ENCODE peak calls at places on chromosomes 4 and X, in four cellular contexts. D, S, X and Z are unnamed samples.

GRCh38 chr4:1170156-1170804 is 2.1 kb downstream of the SPON2 start:
- DNase-seq in S (no peak), D (no peak), X (no peak), Z (no peak)

GRCh38 chrX:113429011-113429410 is 588.4 kb upstream of the AMOT start:
- DNase-seq in S (no peak), D (no peak), X (no peak), Z (no peak)

GRCh38 chr4:8705161-8706145 is 112.9 kb downstream of the CPZ start:
- DNase-seq in X (peak; percentile 15), S (no peak), D (no peak), Z (no peak)

GRCh38 chrX:131305926-131306325 is 16.8 kb upstream of the IGSF1 start:
- DNase-seq in X (no peak), D (no peak), S (no peak), Z (no peak)

GRCh38 chr4:148007303-148007702 is 275.4 kb downstream of the ARHGAP10 start:
- DNase-seq in X (no peak), S (peak; percentile 24), D (no peak), Z (peak; percentile 85)

GRCh38 chrX:130778773-130779172 is 124.2 kb downstream of the ENOX2 start:
- DNase-seq in D (no peak), S (no peak), X (no peak), Z (no peak)

GRCh38 chr4:186627226-186627865 is 72.0 kb upstream of the MTNR1A start:
- DNase-seq in D (no peak), S (no peak), X (no peak), Z (no peak)

GRCh38 chrX:14698770-14699169 is 169.4 kb downstream of the GLRA2 start:
- DNase-seq in X (no peak), D (no peak), S (no peak), Z (no peak)

GRCh38 chr4:14856076-14856926 is 146.0 kb upstream of the CPEB2 start:
- DNase-seq in X (no peak), S (peak; percentile 89), D (peak; percentile 4), Z (peak; percentile 88)

GRCh38 chrX:63525491-63525890 is 174.4 kb upstream of the SPIN4 start:
- DNase-seq in S (no peak), D (no peak), X (no peak), Z (no peak)

GRCh38 chr4:155512069-155512468 is 135.3 kb upstream of the MAP9 start:
- DNase-seq in D (no peak), S (no peak), X (no peak), Z (no peak)
- TF ChIP-seq HMGXB4 in D (no peak), S (no peak), X (no peak), Z (no peak)

GRCh38 chr4:114368751-114369150 is 229.9 kb upstream of the UGT8 start:
- DNase-seq in S (no peak), D (no peak), X (no peak), Z (no peak)
- TF ChIP-seq USF2 in S (no peak), D (no peak), X (no peak), Z (no peak)

GRCh38 chr4:112036881-112037280 is 108.4 kb upstream of the FAM241A start:
- DNase-seq in S (no peak), X (no peak), D (no peak), Z (no peak)
- TF ChIP-seq HMGXB4 in S (no peak), X (no peak), D (no peak), Z (no peak)

DNA sequence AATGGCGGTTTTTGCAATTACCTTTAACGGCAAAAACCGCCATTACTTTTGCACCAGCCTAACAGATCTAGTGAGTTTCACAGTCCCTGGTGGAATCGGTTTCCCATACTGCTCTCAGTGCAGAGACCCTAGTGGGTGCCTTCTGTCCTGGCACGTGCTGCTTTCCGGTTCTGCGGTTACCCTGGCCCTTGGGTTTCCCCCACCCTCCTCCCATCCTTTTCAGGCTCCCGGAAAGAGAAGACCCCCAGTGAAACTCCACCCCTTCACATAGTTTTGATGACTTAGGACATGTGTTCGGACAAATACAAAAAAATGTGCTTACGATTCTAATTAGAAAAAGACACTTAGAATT is 36.9 kb downstream of the NLGN3 start:
- DNase-seq in X (no peak), S (peak; percentile 40), D (no peak), Z (no peak)
- TF ChIP-seq USF2 in X (no peak), S (no peak), D (no peak), Z (no peak)

DNA sequence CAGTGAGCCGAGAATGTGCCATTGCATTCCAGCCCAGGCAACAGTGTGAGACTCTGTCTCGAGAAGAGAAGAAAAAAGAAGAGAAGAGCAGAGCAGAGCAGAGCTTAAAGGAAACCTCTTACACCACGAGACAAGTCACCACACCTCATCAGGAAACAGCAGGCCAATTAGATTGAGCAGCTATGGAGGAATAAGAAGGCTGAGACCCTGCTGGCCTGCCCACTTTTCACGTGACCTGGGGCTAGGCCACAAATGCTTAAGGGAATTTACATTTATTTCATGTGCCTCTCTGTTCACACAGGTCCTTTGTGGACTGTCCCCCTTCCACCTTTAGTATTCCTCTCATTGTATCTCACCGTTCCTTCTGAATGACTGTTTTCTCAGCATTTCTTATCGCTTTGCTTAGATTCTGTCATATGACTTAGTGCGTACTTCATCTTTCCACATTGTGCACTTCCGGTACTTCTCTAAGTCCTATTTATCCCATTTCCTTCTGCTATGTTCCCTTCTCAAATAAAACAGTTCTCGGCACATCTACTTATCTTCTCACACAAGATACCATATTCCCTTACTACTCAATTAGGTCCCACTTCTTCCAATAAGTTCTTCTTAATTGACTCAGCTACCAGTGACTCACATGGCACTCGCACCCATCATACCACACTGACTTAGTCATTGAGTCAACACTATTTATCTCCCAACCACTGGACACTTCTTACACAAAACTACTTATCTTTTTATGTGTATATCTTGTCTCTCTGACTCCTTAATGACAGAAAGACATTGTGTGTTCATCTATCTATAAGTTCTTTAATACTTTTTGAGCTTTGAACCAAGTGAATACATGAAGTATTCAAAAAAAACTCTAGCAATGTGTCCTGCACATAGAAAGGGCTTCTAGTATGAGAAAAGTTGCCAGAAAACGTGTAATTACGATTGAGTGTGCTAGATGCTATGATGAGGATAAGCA is 11.0 kb downstream of the CUL4B start:
- DNase-seq in X (no peak), S (peak; percentile 69), D (peak; percentile 76), Z (peak; percentile 73)
- TF ChIP-seq HMGXB4 in X (no peak), S (no peak), D (no peak), Z (no peak)

GRCh38 chr4:44583393-44583792 is 68.0 kb downstream of the YIPF7 start:
- DNase-seq in X (peak; percentile 10), S (peak; percentile 0), D (no peak), Z (peak; percentile 4)
- TF ChIP-seq USF2 in X (no peak), S (no peak), D (no peak), Z (no peak)

GRCh38 chr4:41628916-41629315 is 91.0 kb downstream of the LIMCH1 start:
- DNase-seq in X (no peak), S (no peak), D (no peak), Z (no peak)

GRCh38 chr4:41635441-41635840 is 97.5 kb downstream of the LIMCH1 start:
- DNase-seq in D (no peak), S (no peak), X (no peak), Z (no peak)

GRCh38 chr4:41632481-41633073 is 94.6 kb downstream of the LIMCH1 start:
- DNase-seq in D (no peak), S (no peak), X (no peak), Z (no peak)

GRCh38 chr4:41631538-41631937 is 93.6 kb downstream of the LIMCH1 start:
- DNase-seq in D (no peak), X (no peak), S (no peak), Z (no peak)

DNA sequence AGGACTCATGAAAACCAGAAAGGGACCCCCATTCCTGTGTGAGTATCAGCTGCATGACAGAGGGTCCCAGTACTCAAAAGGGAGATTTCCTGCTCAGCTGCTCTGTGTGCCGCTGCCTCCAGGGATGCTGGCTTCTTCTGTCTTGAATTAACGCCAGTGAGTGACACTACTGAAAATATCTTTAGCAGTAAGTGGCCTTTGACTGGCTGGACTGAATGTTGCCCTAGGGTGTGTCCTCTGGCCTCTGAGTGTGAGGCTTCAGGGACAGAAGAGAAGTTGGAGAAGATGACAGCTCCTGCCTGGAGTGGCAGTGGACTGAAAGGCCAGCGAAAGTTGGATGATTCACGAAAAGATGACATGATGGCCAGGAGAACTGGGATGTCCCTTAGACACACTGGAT is 95.4 kb downstream of the LIMCH1 start:
- DNase-seq in D (no peak), S (no peak), X (no peak), Z (no peak)
- TF ChIP-seq HMGXB4 in D (no peak), S (no peak), X (no peak), Z (no peak)